ENCODE peak calls at places on chromosomes 6 and 20, in seven cellular contexts. Z, M, A, U, O, X and I are unnamed samples.

GRCh38 chr6:111992851-111993250 is 61.1 kb upstream of the CCN6 start:
- DNase-seq in O (no peak), A (no peak), U (peak; percentile 55), M (no peak), Z (no peak), X (no peak), I (peak; percentile 64)

GRCh38 chr6:170032706-170033309 is 258.1 kb downstream of the DLL1 start:
- DNase-seq in O (no peak), X (no peak), M (no peak), U (no peak), Z (no peak), A (no peak), I (no peak)

GRCh38 chr20:61014486-61014885 is 237.6 kb upstream of the CDH4 start:
- DNase-seq in Z (no peak), U (no peak), M (no peak), O (no peak), X (no peak), A (no peak), I (no peak)

GRCh38 chr20:23585808-23586734 is 17.8 kb upstream of the CST9L start:
- DNase-seq in Z (no peak), A (no peak), M (no peak), U (no peak), O (peak; percentile 34), X (no peak), I (no peak)

GRCh38 chr20:61756446-61756845 is 309.2 kb downstream of the TAF4 start:
- DNase-seq in U (no peak), M (no peak), Z (no peak), O (no peak), A (no peak), X (no peak), I (no peak)

GRCh38 chr20:23331951-23332350 is 18.6 kb upstream of the NXT1 start:
- DNase-seq in M (no peak), A (no peak), X (no peak), U (peak; percentile 48), O (no peak), Z (no peak), I (peak; percentile 66)

GRCh38 chr20:35252037-35252461 is 25.6 kb downstream of the MMP24 start:
- DNase-seq in Z (no peak), M (no peak), X (no peak), U (no peak), A (no peak), O (no peak), I (no peak)

GRCh38 chr6:32868257-32868788 is 14.3 kb downstream of the PSMB9 start:
- DNase-seq in A (peak; percentile 88), M (peak; percentile 63), O (peak; percentile 79), U (peak; percentile 74), X (peak; percentile 57), Z (peak; percentile 90), I (peak; percentile 83)

GRCh38 chr6:44537306-44538049 is 150.0 kb downstream of the CDC5L start:
- DNase-seq in M (no peak), Z (no peak), U (no peak), A (no peak), O (no peak), X (no peak), I (no peak)

GRCh38 chr6:150201791-150202329 is 59.0 kb downstream of the PPP1R14C start:
- DNase-seq in X (no peak), Z (no peak), M (no peak), O (peak; percentile 74), U (no peak), A (no peak), I (no peak)

GRCh38 chr6:36897629-36898028 is 11.9 kb downstream of the C6orf89 start:
- DNase-seq in O (peak; percentile 44), U (peak; percentile 9), A (no peak), Z (peak; percentile 12), M (peak; percentile 29), X (no peak), I (no peak)

GRCh38 chr6:121698617-121699016 is 263.2 kb downstream of the GJA1 start:
- DNase-seq in Z (no peak), M (no peak), O (no peak), U (no peak), X (no peak), A (no peak), I (no peak)

GRCh38 chr6:74277749-74278148 is 581.7 kb downstream of the CD109 start:
- DNase-seq in A (no peak), M (no peak), O (peak; percentile 19), X (no peak), Z (no peak), U (peak; percentile 10), I (peak; percentile 51)

GRCh38 chr20:5000263-5001173 is 792 bp downstream of the SLC23A2 start:
- DNase-seq in Z (peak; percentile 33), A (peak; percentile 54), O (peak; percentile 34), X (no peak), U (no peak), M (no peak), I (no peak)

GRCh38 chr20:32456869-32457421 is 98.8 kb downstream of the ASXL1 start:
- DNase-seq in X (no peak), A (peak; percentile 62), O (peak; percentile 90), U (peak; percentile 31), M (peak; percentile 70), Z (peak; percentile 66), I (peak; percentile 53)

GRCh38 chr20:44706371-44707258 is 8.6 kb upstream of the CCN5 start:
- DNase-seq in O (no peak), A (peak; percentile 55), M (no peak), Z (no peak), X (no peak), U (no peak), I (peak; percentile 33)

GRCh38 chr20:39910536-39910935 is 778.5 kb downstream of the MAFB start:
- DNase-seq in A (no peak), X (no peak), U (no peak), O (no peak), M (no peak), Z (no peak), I (no peak)

GRCh38 chr6:4460595-4461475 is 315.4 kb upstream of the CDYL start:
- DNase-seq in M (no peak), Z (no peak), X (no peak), A (peak; percentile 62), O (peak; percentile 35), U (peak; percentile 47), I (peak; percentile 78)

GRCh38 chr20:48908661-48909316 is 12.7 kb upstream of the ARFGEF2 start:
- DNase-seq in Z (no peak), U (peak; percentile 19), O (no peak), X (no peak), M (no peak), A (no peak), I (no peak)

GRCh38 chr20:48910360-48910781 is 11.1 kb upstream of the ARFGEF2 start:
- DNase-seq in U (peak; percentile 45), X (no peak), O (no peak), M (peak; percentile 24), A (no peak), Z (no peak), I (peak; percentile 70)

GRCh38 chr20:48916699-48917098 is 4.8 kb upstream of the ARFGEF2 start:
- DNase-seq in M (no peak), X (no peak), Z (no peak), O (no peak), U (no peak), A (no peak), I (no peak)

GRCh38 chr20:48909910-48910309 is 11.6 kb upstream of the ARFGEF2 start:
- DNase-seq in X (no peak), O (no peak), M (no peak), Z (no peak), A (no peak), U (no peak), I (no peak)

DNA sequence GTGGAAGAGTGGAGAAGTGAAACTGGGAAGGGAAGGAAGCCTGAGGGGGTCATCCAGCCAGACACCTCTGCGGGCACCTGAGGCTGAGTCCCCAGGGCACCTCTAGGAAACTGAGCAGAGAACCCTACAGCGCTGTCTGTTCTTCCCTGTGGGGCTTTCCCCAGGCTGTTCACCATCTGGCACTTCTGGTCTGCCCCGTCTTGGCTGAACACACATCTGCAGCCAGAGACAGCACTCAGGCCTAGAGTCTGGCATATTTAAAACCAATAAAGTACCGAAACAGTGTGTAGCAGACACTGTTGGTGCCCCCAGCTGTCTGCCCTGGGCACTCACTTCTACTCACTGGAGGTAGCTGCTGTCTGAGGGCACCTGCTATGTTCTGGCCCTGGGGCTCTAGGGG is 9.4 kb upstream of the ARFGEF2 start:
- DNase-seq in A (no peak), Z (peak; percentile 54), X (no peak), O (no peak), M (no peak), U (no peak), I (no peak)
- TF ChIP-seq CTCF in A (no peak), Z (peak; percentile 28), X (no peak), O (no peak), M (no peak), U (no peak), I (no peak)

GRCh38 chr6:31621320-31621939 is 915 bp downstream of the PRRC2A start:
- DNase-seq in U (no peak), O (no peak), A (no peak), Z (no peak), X (no peak), M (no peak), I (no peak)
- H3K4me3 ChIP-seq in U (peak overlapping the region; percentile 61), O (peak overlapping the region; percentile 51), A (peak overlapping the region; percentile 82), Z (peak overlapping the region; percentile 83), X (peak overlapping the region; percentile 84), M (peak overlapping the region; percentile 81), I (peak overlapping the region; percentile 92)

DNA sequence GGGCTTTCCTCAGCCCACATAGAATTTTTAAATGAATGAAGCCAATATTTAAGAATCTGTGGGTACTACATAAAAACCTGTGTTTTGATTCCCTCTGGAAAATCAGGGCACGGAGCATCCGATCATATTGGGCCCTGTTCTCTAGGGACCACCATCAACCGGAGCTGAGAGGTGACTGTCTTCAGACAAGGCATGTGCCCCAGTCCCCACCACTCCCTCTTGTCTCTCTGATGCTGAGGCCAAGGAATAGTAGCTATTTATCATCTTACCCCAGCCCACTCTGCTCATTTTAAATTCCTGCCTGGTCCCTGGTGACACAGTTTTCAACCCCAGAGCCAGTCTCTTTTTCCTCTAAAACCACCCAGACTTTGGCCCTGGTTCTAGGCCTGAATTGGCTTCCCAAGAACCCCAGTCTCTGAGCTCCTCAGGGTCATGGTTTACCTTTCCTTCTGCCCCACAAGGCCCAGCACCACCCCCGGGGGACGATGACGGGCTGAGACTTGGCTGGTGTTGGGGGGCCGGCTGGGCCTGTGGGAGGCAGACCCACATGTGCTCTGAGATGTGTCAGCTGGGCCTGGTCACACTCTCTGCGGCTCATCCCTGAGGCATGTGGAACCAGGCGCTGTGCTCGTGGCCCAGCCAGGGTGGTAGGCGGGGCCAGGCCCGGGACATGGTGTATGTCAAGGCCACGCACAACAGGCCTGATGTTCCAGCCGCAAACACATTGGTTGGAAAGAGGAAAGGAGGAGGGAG is 114.4 kb downstream of the CEBPB start:
- DNase-seq in U (peak; percentile 70), A (peak; percentile 97), O (peak; percentile 83), X (no peak), M (no peak), Z (no peak), I (peak; percentile 96)
- TF ChIP-seq CTCF in U (no peak), A (no peak), O (no peak), X (no peak), M (no peak), Z (no peak), I (no peak)

DNA sequence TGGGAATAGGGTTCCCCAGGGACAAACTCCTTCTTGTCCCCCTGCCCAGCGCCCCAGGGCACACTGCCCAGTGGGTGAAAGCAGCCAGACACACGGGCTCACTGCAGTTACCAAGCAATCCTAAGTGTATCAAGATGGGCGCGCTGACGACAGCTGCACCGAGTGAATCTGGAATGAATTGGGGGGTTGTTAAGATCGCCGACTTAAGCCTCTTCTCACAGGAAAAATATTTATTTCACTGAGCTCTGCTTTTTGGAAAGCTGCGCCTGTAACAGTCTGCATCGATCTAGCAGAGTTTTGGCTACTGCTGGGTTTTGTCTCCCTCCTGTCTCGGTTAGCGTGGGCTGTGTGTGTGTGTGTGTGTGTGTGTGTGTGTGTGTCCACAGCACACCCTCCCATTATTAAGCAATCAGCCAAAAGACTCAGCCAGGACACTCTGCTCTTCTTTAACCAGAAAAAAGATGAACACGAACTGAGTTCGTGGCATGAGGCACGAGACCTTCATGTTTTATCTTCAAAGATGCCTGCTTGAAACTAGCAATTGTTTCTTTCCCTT is 35.9 kb downstream of the RIPOR3 start:
- DNase-seq in U (peak; percentile 69), X (no peak), Z (no peak), M (no peak), A (peak; percentile 91), O (peak; percentile 76), I (peak; percentile 90)
- H3K4me3 ChIP-seq in U (peak overlapping the region; percentile 10), X (peak overlapping the region; percentile 28), Z (no peak overlapping the region), M (no peak overlapping the region), A (peak overlapping the region; percentile 17), O (no peak overlapping the region), I (peak overlapping the region; percentile 27)